ENCODE peak calls at places on chromosomes 16 and 17, in eight cellular contexts. Q is endodermal cell, I is AG10803, C is MM.1S, T is cardiac fibroblast, G is fibroblast of mammary gland, O is skeletal muscle cell, X is heart right ventricle. J is an unnamed sample.

GRCh38 chr17:1561420-1562177 is 993 bp downstream of the PITPNA start:
- DNase-seq in O (no peak), X (no peak), G (no peak), T (peak; percentile 31), C (peak; percentile 40), Q (peak; percentile 83), I (no peak), J (no peak)

GRCh38 chr16:22970191-22970845 is 156.4 kb downstream of the HS3ST2 start:
- DNase-seq in T (no peak), G (no peak), C (no peak), Q (no peak), O (no peak), X (peak; percentile 33), I (no peak), J (no peak)

GRCh38 chr16:88610080-88610479 is 28.3 kb upstream of the IL17C start:
- DNase-seq in O (no peak), Q (peak; percentile 70), G (no peak), I (no peak), T (no peak), C (no peak), X (no peak), J (no peak)

GRCh38 chr17:68601565-68602266 is 549 bp upstream of the FAM20A start:
- DNase-seq in X (no peak), G (no peak), I (no peak), Q (no peak), T (no peak), O (no peak), C (no peak), J (no peak)

GRCh38 chr16:89764711-89765201 is 43.4 kb downstream of the ZNF276 start:
- DNase-seq in G (no peak), O (no peak), C (peak; percentile 83), X (peak; percentile 26), T (no peak), Q (no peak), I (no peak), J (no peak)

GRCh38 chr16:1098266-1098991 is 2.4 kb upstream of the C1QTNF8 start:
- DNase-seq in X (no peak), Q (no peak), O (no peak), G (no peak), I (no peak), C (no peak), T (no peak), J (no peak)

GRCh38 chr16:69553332-69553731 is 12.4 kb upstream of the NFAT5 start:
- DNase-seq in T (no peak), I (no peak), Q (no peak), C (no peak), G (no peak), X (no peak), O (no peak), J (no peak)

GRCh38 chr17:37605813-37606505 is 3.3 kb downstream of the SYNRG start:
- DNase-seq in T (no peak), G (no peak), C (peak; percentile 44), O (no peak), Q (no peak), I (peak; percentile 43), X (no peak), J (peak; percentile 90)

GRCh38 chr17:62749926-62750325 is 58.2 kb downstream of the MARCHF10 start:
- DNase-seq in Q (no peak), C (no peak), O (no peak), X (no peak), I (no peak), G (no peak), T (no peak), J (no peak)

GRCh38 chr17:14471052-14471451 is 170.2 kb downstream of the HS3ST3B1 start:
- DNase-seq in C (no peak), O (peak; percentile 51), G (peak; percentile 62), X (no peak), Q (no peak), T (no peak), I (peak; percentile 91), J (no peak)

GRCh38 chr17:81714412-81715106 is 2.5 kb downstream of the SLC25A10 start:
- DNase-seq in I (no peak), G (no peak), O (no peak), T (no peak), X (no peak), Q (no peak), C (no peak), J (no peak)

GRCh38 chr16:54937673-54938350 is 7.1 kb downstream of the IRX5 start:
- DNase-seq in Q (no peak), O (no peak), C (no peak), X (no peak), I (no peak), G (no peak), T (no peak), J (no peak)

GRCh38 chr16:72530434-72530833 is 358.5 kb upstream of the PMFBP1 start:
- DNase-seq in I (peak; percentile 67), T (peak; percentile 87), G (peak; percentile 85), X (no peak), Q (no peak), C (peak; percentile 31), O (peak; percentile 22), J (no peak)

GRCh38 chr16:12288537-12289174 is 312.1 kb downstream of the SNX29 start:
- DNase-seq in X (no peak), Q (no peak), T (no peak), C (no peak), G (no peak), O (no peak), I (no peak), J (no peak)

GRCh38 chr16:56824335-56824734 is 40.7 kb upstream of the SLC12A3 start:
- DNase-seq in C (peak; percentile 18), X (peak; percentile 10), G (peak; percentile 11), O (no peak), Q (no peak), T (no peak), I (peak; percentile 33), J (no peak)

GRCh38 chr17:34235389-34236028 is 19.6 kb upstream of the CCL2 start:
- DNase-seq in X (peak; percentile 85), G (peak; percentile 33), T (peak; percentile 70), O (no peak), C (no peak), Q (peak; percentile 82), I (no peak), J (no peak)

GRCh38 chr17:50165867-50166517 is at the start of gene SGCA:
- DNase-seq in X (peak; percentile 62), Q (no peak), T (no peak), G (no peak), O (no peak), I (no peak), C (no peak), J (no peak)
- H3K4me3 ChIP-seq in X (peak within 1 kb of the TSS; percentile 54), Q (no peak within 1 kb of the TSS), T (no peak within 1 kb of the TSS), G (no peak within 1 kb of the TSS), O (peak within 1 kb of the TSS; percentile 50), I (peak within 1 kb of the TSS; percentile 12), C (no peak within 1 kb of the TSS), J (no peak within 1 kb of the TSS)

GRCh38 chr17:15967706-15968399 is 22.9 kb downstream of the ADORA2B start:
- DNase-seq in O (no peak), I (no peak), C (no peak), G (no peak), T (no peak), Q (no peak), X (no peak), J (no peak)

GRCh38 chr17:15965510-15965909 is 20.6 kb downstream of the ADORA2B start:
- DNase-seq in O (no peak), C (no peak), Q (peak; percentile 73), X (no peak), T (no peak), G (no peak), I (no peak), J (peak; percentile 87)

GRCh38 chr17:15969463-15969862 is 24.5 kb downstream of the ADORA2B start:
- DNase-seq in Q (no peak), G (no peak), I (no peak), T (no peak), O (no peak), C (no peak), X (no peak), J (no peak)

GRCh38 chr17:15966183-15966878 is 21.4 kb downstream of the ADORA2B start:
- DNase-seq in G (no peak), C (no peak), T (peak; percentile 29), Q (peak; percentile 96), I (no peak), O (no peak), X (no peak), J (peak; percentile 54)

GRCh38 chr17:15966879-15967248 is 21.9 kb downstream of the ADORA2B start:
- DNase-seq in C (no peak), G (no peak), T (no peak), Q (peak; percentile 90), X (no peak), O (no peak), I (no peak), J (peak; percentile 38)
- H3K4me3 ChIP-seq in C (no peak overlapping the region), G (no peak overlapping the region), T (no peak overlapping the region), Q (peak overlapping the region; percentile 64), X (no peak overlapping the region), O (no peak overlapping the region), I (no peak overlapping the region), J (peak overlapping the region; percentile 37)

DNA sequence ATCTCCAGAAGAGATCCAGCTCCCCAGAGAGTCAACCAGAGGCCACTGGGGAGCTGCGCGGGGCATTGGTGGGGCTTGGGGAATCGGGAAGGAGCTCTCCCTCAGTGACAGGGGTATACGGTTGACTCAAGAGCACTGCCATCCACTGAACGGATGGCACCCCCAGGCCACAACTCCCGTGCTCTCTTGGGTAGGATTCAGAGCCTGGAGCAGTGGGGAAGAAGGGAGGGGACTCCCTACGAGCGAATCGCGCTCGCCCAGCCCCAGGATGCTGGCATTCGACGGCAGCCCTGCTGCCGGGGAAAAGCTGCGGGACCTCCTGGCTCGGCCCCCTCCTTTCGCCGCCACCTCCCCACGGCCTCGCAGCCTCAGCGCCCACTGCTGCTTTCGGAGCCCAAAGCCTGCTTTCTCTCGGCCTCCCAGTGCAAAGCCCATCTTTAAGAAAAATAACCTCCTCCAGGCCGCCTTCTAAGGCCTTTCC is 532 bp upstream of the TPPP3 start:
- DNase-seq in G (no peak), O (no peak), C (no peak), I (no peak), X (no peak), Q (no peak), T (no peak), J (no peak)
- H3K4me3 ChIP-seq in G (peak overlapping the region; percentile 6), O (peak overlapping the region; percentile 39), C (no peak overlapping the region), I (peak overlapping the region; percentile 39), X (peak overlapping the region; percentile 49), Q (no peak overlapping the region), T (no peak overlapping the region), J (no peak overlapping the region)

GRCh38 chr17:17886253-17886652 is 49.5 kb upstream of the SREBF1 start:
- DNase-seq in C (no peak), I (no peak), X (peak; percentile 37), G (no peak), O (no peak), T (no peak), Q (no peak), J (no peak)

GRCh38 chr17:17883801-17884200 is 47.0 kb upstream of the SREBF1 start:
- DNase-seq in X (no peak), C (no peak), I (no peak), G (no peak), O (no peak), Q (no peak), T (no peak), J (no peak)

GRCh38 chr17:17885029-17885351 is 48.2 kb upstream of the SREBF1 start:
- DNase-seq in C (no peak), X (no peak), G (no peak), Q (peak; percentile 84), O (no peak), T (no peak), I (no peak), J (no peak)

GRCh38 chr17:17882182-17882581 is 45.4 kb upstream of the SREBF1 start:
- DNase-seq in Q (peak; percentile 73), O (no peak), G (no peak), T (no peak), C (no peak), X (no peak), I (no peak), J (no peak)

GRCh38 chr17:17884281-17885028 is 47.7 kb upstream of the SREBF1 start:
- DNase-seq in G (no peak), I (no peak), O (no peak), Q (no peak), T (no peak), C (no peak), X (no peak), J (no peak)
- H3K4me3 ChIP-seq in G (no peak overlapping the region), I (no peak overlapping the region), O (no peak overlapping the region), Q (no peak overlapping the region), T (no peak overlapping the region), C (no peak overlapping the region), X (no peak overlapping the region), J (no peak overlapping the region)

J was measured in Jurkat, Clone E6-1.